ENCODE peak calls at places on chromosomes 11 and 22, in five cellular contexts. One of them, this sample, is unnamed.

GRCh38 chr11:121740902-121741301 is 288.1 kb upstream of the SORL1-AS1 start:
- DNase-seq in iris pigment epithelial cell: no peak
- DNase-seq in K562: no peak
- DNase-seq in M059J: no peak
- DNase-seq in HT1080: no peak
- DNase-seq in this sample: no peak

GRCh38 chr11:73308003-73308962 is at the start of gene ARHGEF17:
- DNase-seq in K562: peak; percentile 34
- DNase-seq in HT1080: no peak
- DNase-seq in iris pigment epithelial cell: peak; percentile 80
- DNase-seq in M059J: peak; percentile 58
- DNase-seq in this sample: peak; percentile 89

GRCh38 chr11:6298605-6299004 is 21.7 kb downstream of the CAVIN3 start:
- DNase-seq in K562: no peak
- DNase-seq in M059J: peak; percentile 55
- DNase-seq in iris pigment epithelial cell: peak; percentile 24
- DNase-seq in HT1080: peak; percentile 53
- DNase-seq in this sample: peak; percentile 32

GRCh38 chr11:76335827-76336226 is 45.1 kb downstream of the THAP12 start:
- DNase-seq in M059J: no peak
- DNase-seq in K562: no peak
- DNase-seq in iris pigment epithelial cell: no peak
- DNase-seq in HT1080: no peak
- DNase-seq in this sample: no peak

GRCh38 chr11:75107187-75107586 is 10.5 kb upstream of the OR2AT4 start:
- DNase-seq in HT1080: peak; percentile 49
- DNase-seq in M059J: peak; percentile 73
- DNase-seq in K562: no peak
- DNase-seq in iris pigment epithelial cell: peak; percentile 43
- DNase-seq in this sample: no peak

GRCh38 chr22:31449521-31449920 is 40.1 kb downstream of the EIF4ENIF1 start:
- DNase-seq in iris pigment epithelial cell: no peak
- DNase-seq in M059J: no peak
- DNase-seq in HT1080: no peak
- DNase-seq in K562: no peak
- DNase-seq in this sample: no peak

GRCh38 chr11:90187839-90188238 is 35.0 kb downstream of the CHORDC1 start:
- DNase-seq in HT1080: no peak
- DNase-seq in iris pigment epithelial cell: no peak
- DNase-seq in M059J: no peak
- DNase-seq in K562: no peak
- DNase-seq in this sample: no peak

GRCh38 chr11:112554586-112554985 is 293.9 kb upstream of the PLET1 start:
- DNase-seq in K562: no peak
- DNase-seq in iris pigment epithelial cell: no peak
- DNase-seq in M059J: peak; percentile 31
- DNase-seq in HT1080: no peak
- DNase-seq in this sample: no peak

GRCh38 chr11:74871037-74871436 is 77.9 kb downstream of the XRRA1 start:
- DNase-seq in HT1080: no peak
- DNase-seq in iris pigment epithelial cell: no peak
- DNase-seq in M059J: no peak
- DNase-seq in K562: peak; percentile 17
- DNase-seq in this sample: no peak

GRCh38 chr11:67632175-67632981 is 2.6 kb upstream of the NUDT8 start:
- DNase-seq in M059J: no peak
- DNase-seq in iris pigment epithelial cell: no peak
- DNase-seq in K562: no peak
- DNase-seq in HT1080: no peak
- DNase-seq in this sample: no peak

GRCh38 chr11:937853-938261 is 12.2 kb downstream of the AP2A2 start:
- DNase-seq in K562: peak; percentile 48
- DNase-seq in iris pigment epithelial cell: no peak
- DNase-seq in M059J: no peak
- DNase-seq in HT1080: no peak
- DNase-seq in this sample: no peak

GRCh38 chr11:69209936-69210659 is 54.4 kb downstream of the SMIM38 start:
- DNase-seq in K562: peak; percentile 68
- DNase-seq in iris pigment epithelial cell: no peak
- DNase-seq in HT1080: no peak
- DNase-seq in M059J: peak; percentile 39
- DNase-seq in this sample: no peak

GRCh38 chr11:9642894-9643293 is 21.0 kb upstream of the SWAP70 start:
- DNase-seq in iris pigment epithelial cell: no peak
- DNase-seq in M059J: no peak
- DNase-seq in HT1080: no peak
- DNase-seq in K562: no peak
- DNase-seq in this sample: no peak

GRCh38 chr22:36470994-36471331 is 10.5 kb downstream of the TXN2 start:
- DNase-seq in HT1080: no peak
- DNase-seq in K562: no peak
- DNase-seq in M059J: no peak
- DNase-seq in iris pigment epithelial cell: peak; percentile 73
- DNase-seq in this sample: no peak

GRCh38 chr11:78019808-78020207 is 3.3 kb downstream of the KCTD14 start:
- DNase-seq in iris pigment epithelial cell: no peak
- DNase-seq in M059J: peak; percentile 60
- DNase-seq in HT1080: peak; percentile 58
- DNase-seq in K562: no peak
- DNase-seq in this sample: no peak

GRCh38 chr11:95688501-95689222 is 100.9 kb downstream of the FAM76B start:
- DNase-seq in HT1080: no peak
- DNase-seq in iris pigment epithelial cell: no peak
- DNase-seq in K562: no peak
- DNase-seq in M059J: no peak
- DNase-seq in this sample: peak; percentile 35

GRCh38 chr11:133936136-133936535 is 20.6 kb downstream of the IGSF9B start:
- DNase-seq in HT1080: no peak
- DNase-seq in iris pigment epithelial cell: no peak
- DNase-seq in M059J: no peak
- DNase-seq in K562: no peak
- DNase-seq in this sample: no peak

GRCh38 chr11:75270896-75271415 is 30.4 kb downstream of the TPBGL start:
- DNase-seq in iris pigment epithelial cell: peak; percentile 31
- DNase-seq in HT1080: peak; percentile 13
- DNase-seq in M059J: peak; percentile 39
- DNase-seq in K562: no peak
- DNase-seq in this sample: peak; percentile 23

GRCh38 chr22:36068776-36069344 is 40.2 kb upstream of the RBFOX2 start:
- DNase-seq in M059J: no peak
- DNase-seq in HT1080: no peak
- DNase-seq in iris pigment epithelial cell: no peak
- DNase-seq in K562: no peak
- DNase-seq in this sample: no peak

GRCh38 chr11:71112990-71113389 is 139.4 kb downstream of the SHANK2 start:
- DNase-seq in iris pigment epithelial cell: no peak
- DNase-seq in K562: no peak
- DNase-seq in HT1080: no peak
- DNase-seq in M059J: no peak
- DNase-seq in this sample: no peak

GRCh38 chr11:35464308-35464707 is 45.0 kb upstream of the SLC1A2 start:
- DNase-seq in K562: no peak
- DNase-seq in iris pigment epithelial cell: no peak
- DNase-seq in HT1080: peak; percentile 44
- DNase-seq in M059J: peak; percentile 56
- DNase-seq in this sample: no peak

GRCh38 chr11:45906965-45907591 is at the start of gene FREY1:
- DNase-seq in K562: no peak
- DNase-seq in iris pigment epithelial cell: no peak
- DNase-seq in HT1080: no peak
- DNase-seq in M059J: no peak
- DNase-seq in this sample: no peak

GRCh38 chr22:42562282-42562681 is 8.5 kb downstream of the SERHL2 start:
- DNase-seq in HT1080: no peak
- DNase-seq in M059J: no peak
- DNase-seq in K562: no peak
- DNase-seq in iris pigment epithelial cell: no peak
- DNase-seq in this sample: no peak

GRCh38 chr11:57410287-57410686 is 16.6 kb downstream of the SLC43A3 start:
- DNase-seq in K562: no peak
- DNase-seq in iris pigment epithelial cell: peak; percentile 95
- DNase-seq in HT1080: peak; percentile 79
- DNase-seq in M059J: peak; percentile 80
- DNase-seq in this sample: no peak